ENCODE peak calls at places on chromosomes 4 and X, in seven cellular contexts. J is DND-41; U is substantia nigra; I is CD4-positive, alpha-beta T cell; C is adrenal gland; E is HepG2; Q is heart left ventricle. S is an unnamed sample.
A peak's percentile ranks its signal among the peaks of the same experiment; 100 is the strongest.

GRCh38 chr4:165209796-165210195 is 2.4 kb downstream of the KLHL2 start:
- DNase-seq in J (no peak), U (no peak), I (no peak), C (no peak), E (no peak), Q (no peak), S (no peak)

GRCh38 chrX:56288607-56289006 is 56.5 kb downstream of the KLF8 start:
- DNase-seq in J (no peak), U (no peak), I (no peak), C (no peak), E (no peak), Q (no peak), S (no peak)

GRCh38 chr4:146343776-146344175 is 129.4 kb downstream of the REELD1 start:
- DNase-seq in J (no peak), U (no peak), I (no peak), C (no peak), E (no peak), Q (no peak), S (no peak)

GRCh38 chr4:83704786-83705185 is 168.9 kb downstream of the GPAT3 start:
- DNase-seq in J (no peak), U (no peak), I (no peak), C (no peak), E (no peak), Q (no peak), S (no peak)

GRCh38 chrX:11619426-11619825 is 46.3 kb downstream of the ARHGAP6 start:
- DNase-seq in J (no peak), U (no peak), I (no peak), C (no peak), E (no peak), Q (no peak), S (no peak)

GRCh38 chr4:8200302-8200975 is 1.3 kb downstream of the SH3TC1 start:
- DNase-seq in J (no peak), U (peak; percentile 16), I (peak; percentile 56), C (no peak), E (no peak), Q (peak; percentile 79), S (peak; percentile 7)

GRCh38 chr4:53863731-53864130 is 200.7 kb downstream of the CHIC2 start:
- DNase-seq in J (no peak), U (no peak), I (no peak), C (no peak), E (no peak), Q (peak; percentile 44), S (no peak)

GRCh38 chrX:13747836-13748235 is 13.3 kb downstream of the OFD1 start:
- DNase-seq in J (peak; percentile 20), U (no peak), I (peak; percentile 10), C (no peak), E (peak; percentile 21), Q (no peak), S (peak; percentile 36)

GRCh38 chr4:147528054-147528453 is 47.2 kb downstream of the EDNRA start:
- DNase-seq in J (no peak), U (no peak), I (no peak), C (no peak), E (no peak), Q (no peak), S (no peak)

GRCh38 chr4:4524364-4524763 is 17.5 kb downstream of the STX18 start:
- DNase-seq in J (peak; percentile 39), U (no peak), I (peak; percentile 6), C (no peak), E (no peak), Q (no peak), S (peak; percentile 74)

GRCh38 chr4:121096629-121097028 is 24.3 kb upstream of the NDNF start:
- DNase-seq in J (no peak), U (no peak), I (no peak), C (no peak), E (peak; percentile 7), Q (no peak), S (peak; percentile 10)

GRCh38 chr4:70183168-70183939 is 12.2 kb upstream of the ODAM start:
- DNase-seq in J (peak; percentile 25), U (no peak), I (no peak), C (no peak), E (peak; percentile 75), Q (no peak), S (peak; percentile 13)

GRCh38 chrX:121987163-121987562 is 939.8 kb downstream of the GLUD2 start:
- DNase-seq in J (no peak), U (no peak), I (no peak), C (no peak), E (no peak), Q (no peak), S (no peak)

GRCh38 chr4:11824557-11824956 is 395.9 kb upstream of the HS3ST1 start:
- DNase-seq in J (no peak), U (no peak), I (no peak), C (no peak), E (no peak), Q (no peak), S (no peak)

GRCh38 chr4:54005475-54005874 is 58.9 kb downstream of the CHIC2 start:
- DNase-seq in J (no peak), U (no peak), I (no peak), C (no peak), E (no peak), Q (no peak), S (peak; percentile 59)

GRCh38 chr4:107258359-107258758 is 222.2 kb upstream of the DKK2 start:
- DNase-seq in J (no peak), U (no peak), I (no peak), C (no peak), E (no peak), Q (no peak), S (no peak)

GRCh38 chr4:681736-682451 is 7.1 kb downstream of the SLC49A3 start:
- DNase-seq in J (peak; percentile 82), U (no peak), I (peak; percentile 49), C (peak; percentile 61), E (peak; percentile 62), Q (no peak), S (peak; percentile 76)

GRCh38 chrX:31656013-31656412 is 584.2 kb upstream of the FTHL17 start:
- DNase-seq in J (no peak), U (no peak), I (no peak), C (no peak), E (no peak), Q (no peak), S (no peak)

GRCh38 chr4:169064281-169064680 is 54.2 kb upstream of the CBR4 start:
- DNase-seq in J (no peak), U (no peak), I (no peak), C (no peak), E (no peak), Q (no peak), S (no peak)

DNA sequence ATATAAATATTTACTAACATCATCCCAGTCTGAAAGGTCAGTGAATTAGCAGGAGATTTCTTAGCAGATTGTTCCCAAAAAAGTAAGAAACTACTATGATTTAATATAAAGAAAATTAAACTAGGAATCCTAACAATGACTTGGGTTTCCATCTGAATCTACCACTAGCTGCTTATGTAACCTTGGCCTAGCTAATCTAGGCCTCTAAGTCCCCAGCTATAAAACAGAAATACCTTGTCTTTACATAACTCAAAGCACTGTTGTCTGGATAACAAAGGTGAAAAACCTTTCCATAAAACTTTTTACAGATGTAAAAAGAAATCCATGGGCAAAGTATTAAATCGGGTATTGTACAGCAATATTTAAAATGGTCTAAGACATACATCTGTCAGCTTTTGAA is 3.0 kb downstream of the FBXL5 start:
- DNase-seq in J (no peak), U (no peak), I (no peak), C (no peak), E (no peak), Q (no peak), S (peak; percentile 25)
- H3K27ac ChIP-seq in J (peak overlapping the region; percentile 51), U (peak overlapping the region; percentile 23), I (no peak overlapping the region), C (peak overlapping the region; percentile 100), E (no peak overlapping the region), Q (peak overlapping the region; percentile 38), S (no peak overlapping the region)

DNA sequence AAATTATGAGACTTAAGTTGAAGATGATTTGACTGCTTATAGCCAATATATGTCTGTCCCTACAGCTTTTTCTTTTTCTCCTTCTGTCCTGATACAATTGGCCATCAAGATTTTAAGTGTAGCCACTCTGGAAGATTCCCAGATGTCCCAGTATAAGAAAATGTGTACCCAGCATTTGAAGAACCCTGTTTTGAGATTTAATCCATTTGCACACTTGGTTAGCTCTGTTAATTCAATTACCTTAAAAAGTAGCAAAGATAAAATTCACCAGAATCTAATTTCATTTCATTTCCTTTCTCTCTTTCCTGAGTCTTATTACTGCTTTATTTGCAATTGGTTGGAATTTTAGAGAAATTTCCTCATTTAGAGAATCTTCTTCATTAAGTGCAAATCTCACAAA is 81.4 kb downstream of the DDIT4L start:
- DNase-seq in J (no peak), U (no peak), I (no peak), C (no peak), E (no peak), Q (no peak), S (no peak)
- H3K27ac ChIP-seq in J (no peak overlapping the region), U (no peak overlapping the region), I (no peak overlapping the region), C (no peak overlapping the region), E (no peak overlapping the region), Q (no peak overlapping the region), S (no peak overlapping the region)

DNA sequence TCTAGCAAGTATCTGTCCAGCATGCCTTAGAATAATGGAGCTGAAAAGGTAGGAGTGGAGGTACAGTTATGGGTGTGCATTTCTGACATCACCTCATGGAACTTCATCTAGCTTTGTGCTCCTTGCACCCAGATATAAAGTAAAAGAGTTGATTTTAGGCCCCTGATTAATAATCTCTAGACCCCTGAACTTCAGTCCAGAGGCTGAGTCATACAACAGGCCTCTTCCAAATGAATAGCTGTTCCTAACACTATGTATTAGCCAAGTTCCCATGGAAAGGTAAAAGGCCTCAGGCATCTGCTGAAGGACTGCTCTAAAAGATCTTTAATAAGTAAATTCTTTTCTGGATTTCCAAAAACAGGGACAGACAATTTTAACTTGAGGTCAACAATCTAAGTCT is 16.2 kb downstream of the TBC1D9 start:
- DNase-seq in J (no peak), U (no peak), I (no peak), C (no peak), E (peak; percentile 44), Q (no peak), S (peak; percentile 55)
- H3K27ac ChIP-seq in J (no peak overlapping the region), U (no peak overlapping the region), I (no peak overlapping the region), C (no peak overlapping the region), E (peak overlapping the region; percentile 55), Q (no peak overlapping the region), S (no peak overlapping the region)

GRCh38 chr4:16767251-16767650 is 131.2 kb downstream of the LDB2 start:
- DNase-seq in J (no peak), U (no peak), I (no peak), C (no peak), E (no peak), Q (no peak), S (no peak)

GRCh38 chr4:16765549-16765948 is 132.9 kb downstream of the LDB2 start:
- DNase-seq in J (no peak), U (no peak), I (no peak), C (no peak), E (no peak), Q (no peak), S (no peak)

GRCh38 chr4:16761031-16761430 is 137.4 kb downstream of the LDB2 start:
- DNase-seq in J (no peak), U (no peak), I (no peak), C (no peak), E (no peak), Q (no peak), S (no peak)

GRCh38 chr4:16767861-16768260 is 130.6 kb downstream of the LDB2 start:
- DNase-seq in J (no peak), U (no peak), I (no peak), C (no peak), E (no peak), Q (no peak), S (no peak)

DNA sequence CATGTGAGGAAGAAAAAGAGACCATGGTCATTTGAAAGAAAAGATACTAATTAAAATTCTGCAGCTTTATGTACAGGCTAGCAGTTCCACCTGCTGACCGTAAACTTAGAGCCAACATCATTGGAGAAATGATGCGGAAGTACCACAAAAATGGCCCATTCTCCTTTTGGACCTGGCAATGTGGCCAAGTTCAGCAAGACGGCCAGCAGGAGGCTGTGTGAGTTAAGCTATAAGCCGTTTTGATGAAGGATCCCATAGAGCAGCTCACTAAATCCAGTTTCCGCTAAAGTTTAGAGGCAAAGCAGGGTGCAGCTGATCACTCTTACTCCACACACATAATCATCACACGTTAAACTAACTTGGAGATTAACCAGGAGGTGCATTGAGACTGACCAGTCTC is 133.8 kb downstream of the LDB2 start:
- DNase-seq in J (no peak), U (peak; percentile 6), I (no peak), C (no peak), E (peak; percentile 9), Q (no peak), S (no peak)
- H3K27ac ChIP-seq in J (no peak overlapping the region), U (no peak overlapping the region), I (no peak overlapping the region), C (no peak overlapping the region), E (no peak overlapping the region), Q (no peak overlapping the region), S (no peak overlapping the region)

S was measured in small intestine.